ENCODE peak calls at places on chromosomes 12 and 14, in ten cellular contexts. Q, T, U, P, E, H, J, W, N and O are unnamed samples.

GRCh38 chr12:65327207-65328076 is 49.0 kb downstream of the MSRB3 start:
- DNase-seq in Q (no peak), T (peak), U (no peak), P (no peak), E (peak), H (no peak), J (no peak), W (peak), N (no peak), O (no peak)

GRCh38 chr12:53115891-53116675 is 12.8 kb downstream of the SOAT2 start:
- DNase-seq in Q (no peak), T (no peak), U (no peak), P (no peak), E (no peak), H (no peak), J (no peak), W (no peak), N (no peak), O (no peak)

GRCh38 chr12:70101064-70101463 is 142.2 kb upstream of the CNOT2 start:
- DNase-seq in Q (no peak), T (no peak), U (no peak), P (no peak), E (no peak), H (no peak), J (no peak), W (no peak), N (no peak), O (no peak)

GRCh38 chr14:70013269-70013873 is 134.2 kb downstream of the SMOC1 start:
- DNase-seq in Q (no peak), T (no peak), U (peak), P (no peak), E (no peak), H (no peak), J (peak), W (no peak), N (no peak), O (peak)

GRCh38 chr12:64749466-64750202 is 9.6 kb downstream of the GNS start:
- DNase-seq in Q (no peak), T (no peak), U (no peak), P (no peak), E (no peak), H (peak), J (no peak), W (no peak), N (no peak), O (no peak)

GRCh38 chr12:28024231-28024995 is 51.9 kb upstream of the PTHLH start:
- DNase-seq in Q (no peak), T (peak), U (no peak), P (no peak), E (no peak), H (no peak), J (no peak), W (peak), N (no peak), O (no peak)

GRCh38 chr12:120669055-120669828 is 17.7 kb upstream of the MLEC start:
- DNase-seq in Q (no peak), T (peak), U (no peak), P (no peak), E (no peak), H (no peak), J (no peak), W (peak), N (no peak), O (peak)

GRCh38 chr12:124940393-124941169 is 26.1 kb upstream of the UBC start:
- DNase-seq in Q (no peak), T (peak), U (peak), P (peak), E (peak), H (peak), J (peak), W (peak), N (peak), O (peak)

GRCh38 chr12:22658214-22658613 is 33.2 kb downstream of the ETNK1 start:
- DNase-seq in Q (no peak), T (peak), U (no peak), P (no peak), E (peak), H (no peak), J (no peak), W (peak), N (no peak), O (no peak)

GRCh38 chr12:46946137-46946536 is 120.3 kb upstream of the SLC38A4 start:
- DNase-seq in Q (no peak), T (no peak), U (no peak), P (no peak), E (peak), H (no peak), J (no peak), W (peak), N (no peak), O (no peak)

GRCh38 chr12:32501835-32502333 is 102.5 kb downstream of the FGD4 start:
- DNase-seq in Q (peak), T (peak), U (no peak), P (peak), E (peak), H (no peak), J (peak), W (peak), N (no peak), O (peak)

GRCh38 chr14:77616133-77616453 is 344 bp downstream of the SPTLC2 start:
- DNase-seq in Q (no peak), T (no peak), U (no peak), P (no peak), E (no peak), H (peak), J (no peak), W (no peak), N (no peak), O (no peak)

GRCh38 chr12:47777741-47778558 is 4.9 kb downstream of the SLC48A1 start:
- DNase-seq in Q (no peak), T (no peak), U (no peak), P (peak), E (no peak), H (no peak), J (peak), W (no peak), N (no peak), O (no peak)

GRCh38 chr14:53285806-53286205 is 132.7 kb upstream of the DDHD1 start:
- DNase-seq in Q (no peak), T (no peak), U (no peak), P (no peak), E (no peak), H (no peak), J (no peak), W (no peak), N (no peak), O (no peak)

GRCh38 chr12:39831587-39832315 is 212.1 kb upstream of the ABCD2 start:
- DNase-seq in Q (no peak), T (peak), U (no peak), P (no peak), E (no peak), H (no peak), J (no peak), W (no peak), N (no peak), O (no peak)

GRCh38 chr12:24950231-24950834 is 1.4 kb upstream of the BCAT1 start:
- DNase-seq in Q (no peak), T (no peak), U (no peak), P (no peak), E (no peak), H (no peak), J (no peak), W (no peak), N (no peak), O (no peak)

GRCh38 chr14:67940476-67940875 is 120.9 kb downstream of the RAD51B start:
- DNase-seq in Q (no peak), T (no peak), U (no peak), P (no peak), E (peak), H (no peak), J (no peak), W (peak), N (no peak), O (no peak)

GRCh38 chr14:73253721-73254120 is 16.4 kb downstream of the PAPLN start:
- DNase-seq in Q (no peak), T (no peak), U (no peak), P (no peak), E (no peak), H (no peak), J (no peak), W (no peak), N (no peak), O (no peak)